ENCODE peak calls at places on chromosome X, in six cellular contexts. One of them, this sample, is unnamed. For H3K4me1, the result is how much of the 10 kb centered on the place peaks cover.

GRCh38 chrX:137164329-137164728 is 130.5 kb upstream of the GPR101 start:
- DNase-seq in osteoblast: no peak
- DNase-seq in A549: no peak
- DNase-seq in mammary epithelial cell: no peak
- DNase-seq in astrocyte: no peak
- DNase-seq in hepatocyte: no peak
- DNase-seq in this sample: no peak

GRCh38 chrX:68440940-68441339 is 7.6 kb upstream of the OPHN1 start:
- DNase-seq in osteoblast: no peak
- DNase-seq in A549: no peak
- DNase-seq in mammary epithelial cell: peak
- DNase-seq in astrocyte: peak
- DNase-seq in hepatocyte: peak
- DNase-seq in this sample: no peak

GRCh38 chrX:10199212-10199611 is 42.4 kb downstream of the CLCN4 start:
- DNase-seq in osteoblast: peak
- DNase-seq in A549: no peak
- DNase-seq in mammary epithelial cell: no peak
- DNase-seq in astrocyte: peak
- DNase-seq in hepatocyte: no peak
- DNase-seq in this sample: no peak

GRCh38 chrX:105765691-105766090 is 56.6 kb upstream of the NRK start:
- DNase-seq in osteoblast: no peak
- DNase-seq in A549: no peak
- DNase-seq in mammary epithelial cell: no peak
- DNase-seq in astrocyte: no peak
- DNase-seq in hepatocyte: peak
- DNase-seq in this sample: no peak

GRCh38 chrX:110146521-110146920 is 143.6 kb downstream of the TMEM164 start:
- DNase-seq in osteoblast: peak
- DNase-seq in A549: peak
- DNase-seq in mammary epithelial cell: peak
- DNase-seq in astrocyte: no peak
- DNase-seq in hepatocyte: peak
- DNase-seq in this sample: no peak

GRCh38 chrX:54494166-54494969 is 1.7 kb downstream of the FGD1 start:
- DNase-seq in osteoblast: peak
- DNase-seq in A549: no peak
- DNase-seq in mammary epithelial cell: peak
- DNase-seq in astrocyte: no peak
- DNase-seq in hepatocyte: no peak
- DNase-seq in this sample: no peak

GRCh38 chrX:8607326-8607725 is 124.6 kb downstream of the ANOS1 start:
- DNase-seq in osteoblast: no peak
- DNase-seq in A549: no peak
- DNase-seq in mammary epithelial cell: peak
- DNase-seq in astrocyte: peak
- DNase-seq in hepatocyte: no peak
- DNase-seq in this sample: no peak

GRCh38 chrX:17854521-17854920 is 6.6 kb downstream of the RAI2 start:
- DNase-seq in osteoblast: no peak
- DNase-seq in A549: no peak
- DNase-seq in mammary epithelial cell: no peak
- DNase-seq in astrocyte: no peak
- DNase-seq in hepatocyte: no peak
- DNase-seq in this sample: no peak

GRCh38 chrX:50952406-50952805 is 41.9 kb downstream of the BMP15 start:
- DNase-seq in osteoblast: no peak
- DNase-seq in A549: no peak
- DNase-seq in mammary epithelial cell: peak
- DNase-seq in astrocyte: peak
- DNase-seq in hepatocyte: no peak
- DNase-seq in this sample: peak

GRCh38 chrX:103002576-103002975 is 61.4 kb downstream of the BEX1 start:
- DNase-seq in osteoblast: no peak
- DNase-seq in A549: no peak
- DNase-seq in mammary epithelial cell: no peak
- DNase-seq in astrocyte: peak
- DNase-seq in hepatocyte: no peak
- DNase-seq in this sample: no peak

GRCh38 chrX:106612403-106612789 is 618 bp downstream of the RADX start:
- DNase-seq in osteoblast: no peak
- DNase-seq in A549: no peak
- DNase-seq in mammary epithelial cell: peak
- DNase-seq in astrocyte: peak
- DNase-seq in hepatocyte: peak
- DNase-seq in this sample: no peak

GRCh38 chrX:72041166-72041565 is 90.5 kb downstream of the RTL5 start:
- DNase-seq in osteoblast: no peak
- DNase-seq in A549: no peak
- DNase-seq in mammary epithelial cell: no peak
- DNase-seq in astrocyte: no peak
- DNase-seq in hepatocyte: no peak
- DNase-seq in this sample: no peak

GRCh38 chrX:107272431-107272921 is 66.1 kb downstream of the DNAAF6 start:
- DNase-seq in osteoblast: no peak
- DNase-seq in A549: peak
- DNase-seq in mammary epithelial cell: no peak
- DNase-seq in astrocyte: no peak
- DNase-seq in hepatocyte: peak
- DNase-seq in this sample: no peak

GRCh38 chrX:122941801-122942200 is 242.3 kb upstream of the GRIA3 start:
- DNase-seq in osteoblast: no peak
- DNase-seq in A549: no peak
- DNase-seq in mammary epithelial cell: peak
- DNase-seq in astrocyte: no peak
- DNase-seq in hepatocyte: no peak
- DNase-seq in this sample: no peak

GRCh38 chrX:63281465-63281864 is 69.7 kb downstream of the SPIN4 start:
- DNase-seq in osteoblast: no peak
- DNase-seq in A549: no peak
- DNase-seq in mammary epithelial cell: no peak
- DNase-seq in astrocyte: no peak
- DNase-seq in hepatocyte: no peak
- DNase-seq in this sample: no peak

GRCh38 chrX:145848451-145848850 is 30.8 kb downstream of the SLITRK2 start:
- DNase-seq in osteoblast: no peak
- DNase-seq in A549: no peak
- DNase-seq in mammary epithelial cell: no peak
- DNase-seq in astrocyte: no peak
- DNase-seq in hepatocyte: peak
- DNase-seq in this sample: no peak

GRCh38 chrX:104488811-104489210 is 77.2 kb upstream of the IL1RAPL2 start:
- DNase-seq in osteoblast: no peak
- DNase-seq in A549: no peak
- DNase-seq in mammary epithelial cell: peak
- DNase-seq in astrocyte: no peak
- DNase-seq in hepatocyte: no peak
- DNase-seq in this sample: peak

GRCh38 chrX:132058050-132058449 is 34.9 kb downstream of the STK26 start:
- DNase-seq in osteoblast: no peak
- DNase-seq in A549: no peak
- DNase-seq in mammary epithelial cell: no peak
- DNase-seq in astrocyte: no peak
- DNase-seq in hepatocyte: no peak
- DNase-seq in this sample: no peak

DNA sequence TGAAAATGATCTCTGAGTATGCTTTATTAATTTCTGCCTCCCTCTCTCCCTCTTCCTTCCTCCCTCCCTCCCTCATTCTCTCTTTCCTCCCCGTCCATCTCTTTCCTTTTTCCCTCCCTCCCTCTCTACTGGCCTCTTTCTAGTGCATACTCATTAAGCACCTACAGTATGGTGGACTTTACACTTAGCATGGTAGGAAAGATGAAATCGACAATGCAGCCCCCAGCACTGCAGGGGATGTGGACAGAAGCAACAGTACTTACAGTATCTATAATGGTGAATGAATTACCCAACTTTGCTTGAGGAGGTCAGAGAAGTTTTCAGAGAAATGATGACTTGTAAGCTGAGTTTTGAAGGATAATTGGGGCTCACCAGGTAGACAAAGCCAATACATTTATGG is 143.8 kb upstream of the RPS6KA3 start:
- DNase-seq in osteoblast: no peak
- DNase-seq in A549: no peak
- DNase-seq in mammary epithelial cell: no peak
- DNase-seq in astrocyte: no peak
- DNase-seq in hepatocyte: no peak
- DNase-seq in this sample: no peak
- H3K4me2 ChIP-seq in osteoblast: no peak
- H3K4me2 ChIP-seq in A549: no peak
- H3K4me2 ChIP-seq in mammary epithelial cell: no peak
- H3K4me2 ChIP-seq in astrocyte: no peak
- H3K4me2 ChIP-seq in hepatocyte: no peak
- H3K4me2 ChIP-seq in this sample: no peak

DNA sequence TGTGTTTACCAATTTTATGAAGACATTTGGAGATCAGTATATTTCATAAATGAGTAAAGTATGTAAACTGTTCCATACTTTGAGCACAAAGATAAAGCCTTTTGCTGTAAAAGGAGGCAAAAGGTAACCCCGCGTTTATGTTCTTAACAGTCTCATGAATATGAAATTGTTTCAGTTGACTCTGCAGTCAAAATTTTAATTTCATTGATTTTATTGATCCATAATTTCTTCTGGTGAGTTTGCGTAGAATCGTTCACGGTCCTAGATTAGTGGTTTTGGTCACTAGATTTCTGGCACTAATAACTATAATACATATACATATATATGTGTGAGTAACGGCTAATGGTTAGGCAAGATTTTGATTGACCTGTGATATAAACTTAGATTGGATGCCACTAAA is 1.9 kb downstream of the FMR1 start:
- DNase-seq in osteoblast: no peak
- DNase-seq in A549: no peak
- DNase-seq in mammary epithelial cell: no peak
- DNase-seq in astrocyte: no peak
- DNase-seq in hepatocyte: no peak
- DNase-seq in this sample: no peak
- H3K4me1 ChIP-seq in osteoblast: under half
- H3K4me1 ChIP-seq in A549: under half
- H3K4me1 ChIP-seq in mammary epithelial cell: under half
- H3K4me1 ChIP-seq in astrocyte: under half
- H3K4me1 ChIP-seq in hepatocyte: under half
- H3K4me1 ChIP-seq in this sample: under half

GRCh38 chrX:153971124-153971631 is 440 bp downstream of the HCFC1 start:
- DNase-seq in osteoblast: peak
- DNase-seq in A549: peak
- DNase-seq in mammary epithelial cell: peak
- DNase-seq in astrocyte: peak
- DNase-seq in hepatocyte: peak
- DNase-seq in this sample: peak
- TF ChIP-seq CTCF in osteoblast: no peak
- TF ChIP-seq CTCF in A549: no peak
- TF ChIP-seq CTCF in mammary epithelial cell: no peak
- TF ChIP-seq CTCF in astrocyte: no peak
- TF ChIP-seq CTCF in hepatocyte: no peak
- TF ChIP-seq CTCF in this sample: no peak

DNA sequence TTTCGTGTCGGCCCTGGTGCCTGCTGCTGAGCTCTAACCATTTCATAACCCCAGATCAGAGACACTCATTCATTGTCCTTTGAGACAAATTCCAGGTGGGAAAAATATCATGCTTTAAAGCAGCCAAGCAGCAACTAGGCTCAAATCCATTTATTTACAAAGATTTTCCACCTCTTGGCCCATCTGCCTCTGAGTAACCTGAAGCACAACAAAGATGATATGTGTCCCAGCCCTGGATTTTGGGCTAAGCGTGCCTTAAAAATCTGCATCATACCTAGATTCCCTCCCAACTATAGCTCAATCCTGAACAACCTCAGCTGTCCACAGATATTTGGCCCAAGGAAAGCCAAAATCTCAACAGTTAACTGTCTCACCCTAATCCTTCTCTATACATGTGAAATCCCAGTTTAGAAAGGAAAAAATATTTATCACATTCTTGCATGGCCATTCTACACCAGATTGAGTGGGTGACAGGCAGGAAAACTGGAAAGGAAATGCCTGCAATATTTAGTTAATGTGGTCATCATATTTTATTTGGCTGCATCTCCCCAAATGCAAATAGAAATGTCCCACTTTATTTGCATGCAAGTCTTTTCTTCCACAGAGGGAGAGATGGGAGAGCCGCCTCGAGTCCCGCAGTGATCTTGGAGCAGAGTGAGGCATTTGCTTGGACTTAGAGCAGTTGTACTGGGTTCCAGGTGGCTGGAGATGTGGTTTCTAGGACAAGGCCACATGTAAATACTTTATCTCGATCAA is 146.4 kb upstream of the EOLA2 start:
- DNase-seq in osteoblast: peak
- DNase-seq in A549: no peak
- DNase-seq in mammary epithelial cell: peak
- DNase-seq in astrocyte: peak
- DNase-seq in hepatocyte: no peak
- DNase-seq in this sample: no peak
- H3K4me2 ChIP-seq in osteoblast: peak
- H3K4me2 ChIP-seq in A549: peak
- H3K4me2 ChIP-seq in mammary epithelial cell: peak
- H3K4me2 ChIP-seq in astrocyte: peak
- H3K4me2 ChIP-seq in hepatocyte: no peak
- H3K4me2 ChIP-seq in this sample: no peak